ENCODE peak calls at places on chromosomes 1 and 21, in five cellular contexts. One of them, this sample, is unnamed.

GRCh38 chr1:244970661-244971523 is 106.5 kb upstream of the HNRNPU start:
- DNase-seq in GM18507: peak
- DNase-seq in activated T-cell treated with anti-CD3 and anti-CD28 coated beads for 1 hour: peak
- DNase-seq in HEK293T: peak
- DNase-seq in stimulated activated CD4-positive, alpha-beta T cell treated with anti-CD3 and anti-CD28 coated beads, Interleukin-2, amount 100 ng/mL, for 48 hours: peak
- DNase-seq in this sample: peak

GRCh38 chr1:85134583-85135455 is 66.0 kb downstream of the SYDE2 start:
- DNase-seq in GM18507: no peak
- DNase-seq in HEK293T: no peak
- DNase-seq in activated T-cell treated with anti-CD3 and anti-CD28 coated beads for 1 hour: no peak
- DNase-seq in stimulated activated CD4-positive, alpha-beta T cell treated with anti-CD3 and anti-CD28 coated beads, Interleukin-2, amount 100 ng/mL, for 48 hours: no peak
- DNase-seq in this sample: no peak

GRCh38 chr1:94721240-94721639 is 98.9 kb upstream of the SLC44A3 start:
- DNase-seq in HEK293T: no peak
- DNase-seq in GM18507: no peak
- DNase-seq in activated T-cell treated with anti-CD3 and anti-CD28 coated beads for 1 hour: no peak
- DNase-seq in stimulated activated CD4-positive, alpha-beta T cell treated with anti-CD3 and anti-CD28 coated beads, Interleukin-2, amount 100 ng/mL, for 48 hours: no peak
- DNase-seq in this sample: no peak

GRCh38 chr1:21254335-21254951 is 35.8 kb downstream of the ECE1 start:
- DNase-seq in HEK293T: no peak
- DNase-seq in stimulated activated CD4-positive, alpha-beta T cell treated with anti-CD3 and anti-CD28 coated beads, Interleukin-2, amount 100 ng/mL, for 48 hours: no peak
- DNase-seq in GM18507: no peak
- DNase-seq in activated T-cell treated with anti-CD3 and anti-CD28 coated beads for 1 hour: no peak
- DNase-seq in this sample: no peak

GRCh38 chr1:31872658-31873636 is 57.1 kb upstream of the SPOCD1 start:
- DNase-seq in activated T-cell treated with anti-CD3 and anti-CD28 coated beads for 1 hour: no peak
- DNase-seq in HEK293T: no peak
- DNase-seq in stimulated activated CD4-positive, alpha-beta T cell treated with anti-CD3 and anti-CD28 coated beads, Interleukin-2, amount 100 ng/mL, for 48 hours: no peak
- DNase-seq in GM18507: no peak
- DNase-seq in this sample: no peak

GRCh38 chr1:101290119-101290921 is 53.5 kb downstream of the S1PR1 start:
- DNase-seq in activated T-cell treated with anti-CD3 and anti-CD28 coated beads for 1 hour: no peak
- DNase-seq in stimulated activated CD4-positive, alpha-beta T cell treated with anti-CD3 and anti-CD28 coated beads, Interleukin-2, amount 100 ng/mL, for 48 hours: no peak
- DNase-seq in GM18507: no peak
- DNase-seq in HEK293T: no peak
- DNase-seq in this sample: no peak

GRCh38 chr21:33069994-33070811 is at the start of gene OLIG1:
- DNase-seq in HEK293T: peak
- DNase-seq in activated T-cell treated with anti-CD3 and anti-CD28 coated beads for 1 hour: no peak
- DNase-seq in stimulated activated CD4-positive, alpha-beta T cell treated with anti-CD3 and anti-CD28 coated beads, Interleukin-2, amount 100 ng/mL, for 48 hours: peak
- DNase-seq in GM18507: no peak
- DNase-seq in this sample: no peak

GRCh38 chr1:218384576-218384975 is 39.4 kb downstream of the TGFB2 start:
- DNase-seq in stimulated activated CD4-positive, alpha-beta T cell treated with anti-CD3 and anti-CD28 coated beads, Interleukin-2, amount 100 ng/mL, for 48 hours: no peak
- DNase-seq in activated T-cell treated with anti-CD3 and anti-CD28 coated beads for 1 hour: no peak
- DNase-seq in HEK293T: no peak
- DNase-seq in GM18507: no peak
- DNase-seq in this sample: no peak

GRCh38 chr1:910311-910880 is 13.3 kb upstream of the SAMD11 start:
- DNase-seq in HEK293T: no peak
- DNase-seq in GM18507: no peak
- DNase-seq in stimulated activated CD4-positive, alpha-beta T cell treated with anti-CD3 and anti-CD28 coated beads, Interleukin-2, amount 100 ng/mL, for 48 hours: no peak
- DNase-seq in activated T-cell treated with anti-CD3 and anti-CD28 coated beads for 1 hour: no peak
- DNase-seq in this sample: peak